ENCODE peak calls at places on chromosome 11, in six cellular contexts. E, O, C, U, G and F are unnamed samples.

GRCh38 chr11:15826008-15826650 is 530.2 kb downstream of the SOX6 start:
- DNase-seq in E (no peak), O (no peak), C (no peak), U (no peak), G (peak; percentile 72), F (no peak)

GRCh38 chr11:26323837-26324236 is 8.1 kb upstream of the ANO3 start:
- DNase-seq in E (no peak), O (no peak), C (no peak), U (no peak), G (peak; percentile 1), F (no peak)

GRCh38 chr11:66494935-66495334 is 14.7 kb downstream of the DPP3 start:
- DNase-seq in E (peak; percentile 43), O (no peak), C (no peak), U (no peak), G (no peak), F (no peak)

GRCh38 chr11:108938604-108939003 is 273.7 kb downstream of the DDX10 start:
- DNase-seq in E (no peak), O (no peak), C (no peak), U (no peak), G (peak; percentile 45), F (no peak)

GRCh38 chr11:33830903-33831648 is 56.8 kb upstream of the FBXO3 start:
- DNase-seq in E (no peak), O (no peak), C (peak; percentile 52), U (no peak), G (no peak), F (no peak)

GRCh38 chr11:130061017-130061416 is 8.7 kb upstream of the APLP2 start:
- DNase-seq in E (no peak), O (no peak), C (no peak), U (no peak), G (no peak), F (no peak)

GRCh38 chr11:117045196-117045595 is 53.0 kb downstream of the SIK3 start:
- DNase-seq in E (peak; percentile 53), O (no peak), C (peak; percentile 84), U (no peak), G (peak; percentile 36), F (no peak)

GRCh38 chr11:47915407-47916137 is 64.8 kb upstream of the PTPRJ start:
- DNase-seq in E (no peak), O (no peak), C (no peak), U (no peak), G (no peak), F (peak; percentile 57)

GRCh38 chr11:114134870-114135269 is 75.4 kb downstream of the ZBTB16 start:
- DNase-seq in E (no peak), O (no peak), C (no peak), U (no peak), G (peak; percentile 27), F (no peak)

GRCh38 chr11:81963018-81963417 is 770.6 kb downstream of the FAM181B start:
- DNase-seq in E (no peak), O (no peak), C (no peak), U (no peak), G (peak; percentile 3), F (no peak)

GRCh38 chr11:43903086-43903485 is 22.5 kb downstream of the ALKBH3 start:
- DNase-seq in E (no peak), O (no peak), C (no peak), U (no peak), G (no peak), F (no peak)
- H3K4me3 ChIP-seq in E (no peak overlapping the region), O (no peak overlapping the region), C (no peak overlapping the region), U (no peak overlapping the region), G (no peak overlapping the region), F (no peak overlapping the region)

DNA sequence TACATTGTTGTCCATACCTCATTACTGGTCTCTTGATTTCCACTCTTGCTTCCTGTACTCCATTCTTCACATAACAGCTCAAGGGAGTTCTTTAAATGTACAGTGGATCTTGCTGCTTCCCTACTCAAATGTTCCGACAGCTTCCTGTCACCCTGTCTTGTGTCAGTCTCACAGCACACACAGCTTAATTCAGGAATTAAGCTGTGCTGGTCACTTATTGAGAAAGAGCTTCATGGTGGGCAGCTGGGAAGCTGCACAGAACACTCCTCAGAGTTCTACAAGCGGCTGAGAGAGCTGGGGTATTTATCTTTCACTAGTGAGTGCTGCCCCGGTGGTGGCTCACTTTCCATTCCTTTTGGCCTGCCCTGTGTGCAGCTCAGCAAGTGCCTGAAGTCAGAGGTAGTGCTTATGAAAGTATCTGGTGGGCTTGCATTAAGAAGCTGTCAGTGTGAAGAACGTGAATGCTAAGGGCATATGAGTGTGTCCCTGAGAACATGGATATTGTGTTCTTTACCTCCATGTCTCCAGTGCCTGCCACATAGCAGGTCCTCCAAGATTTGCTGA is 48.7 kb downstream of the KCNQ1OT1 start:
- DNase-seq in E (no peak), O (no peak), C (no peak), U (no peak), G (no peak), F (no peak)
- H3K4me3 ChIP-seq in E (no peak overlapping the region), O (no peak overlapping the region), C (no peak overlapping the region), U (no peak overlapping the region), G (no peak overlapping the region), F (no peak overlapping the region)

GRCh38 chr11:122861631-122862030 is 20.9 kb upstream of the JHY start:
- DNase-seq in E (no peak), O (no peak), C (no peak), U (no peak), G (no peak), F (no peak)

GRCh38 chr11:122862091-122862490 is 20.5 kb upstream of the JHY start:
- DNase-seq in E (no peak), O (no peak), C (no peak), U (no peak), G (no peak), F (no peak)

GRCh38 chr11:122869622-122870021 is 12.9 kb upstream of the JHY start:
- DNase-seq in E (no peak), O (no peak), C (no peak), U (no peak), G (no peak), F (no peak)

GRCh38 chr11:122864386-122864785 is 18.2 kb upstream of the JHY start:
- DNase-seq in E (no peak), O (no peak), C (no peak), U (no peak), G (no peak), F (no peak)

DNA sequence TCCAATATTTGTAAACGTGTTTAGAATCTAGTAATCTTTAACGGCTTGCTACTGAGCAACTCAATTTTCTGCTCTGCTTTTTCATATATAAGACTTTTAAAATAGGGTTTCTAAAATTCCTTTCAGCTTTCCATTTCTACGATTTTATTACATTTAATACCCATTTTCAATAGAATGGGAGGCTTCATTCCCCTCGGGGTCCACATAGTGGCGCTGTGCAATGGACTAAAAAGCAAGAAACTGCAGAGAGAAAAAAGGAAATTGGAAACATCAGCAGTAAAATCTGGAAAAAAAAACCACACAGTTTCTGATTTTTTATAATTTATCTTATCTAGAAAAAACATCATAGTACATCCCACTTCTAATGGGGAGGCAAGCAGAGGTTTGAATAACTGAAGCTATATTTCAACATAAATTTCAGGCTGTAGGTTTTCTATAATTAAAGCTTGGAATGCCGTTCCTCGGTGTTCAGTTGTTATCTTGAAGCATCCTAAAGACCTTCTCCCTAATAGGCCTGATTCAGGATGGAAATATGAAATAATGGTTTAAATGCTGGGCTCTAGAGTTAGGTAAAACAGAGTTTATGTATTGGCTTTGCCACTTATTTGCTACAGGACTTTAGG is 18.7 kb upstream of the JHY start:
- DNase-seq in E (peak; percentile 35), O (no peak), C (no peak), U (no peak), G (peak; percentile 23), F (peak; percentile 47)
- H3K4me3 ChIP-seq in E (no peak overlapping the region), O (no peak overlapping the region), C (no peak overlapping the region), U (no peak overlapping the region), G (no peak overlapping the region), F (no peak overlapping the region)

DNA sequence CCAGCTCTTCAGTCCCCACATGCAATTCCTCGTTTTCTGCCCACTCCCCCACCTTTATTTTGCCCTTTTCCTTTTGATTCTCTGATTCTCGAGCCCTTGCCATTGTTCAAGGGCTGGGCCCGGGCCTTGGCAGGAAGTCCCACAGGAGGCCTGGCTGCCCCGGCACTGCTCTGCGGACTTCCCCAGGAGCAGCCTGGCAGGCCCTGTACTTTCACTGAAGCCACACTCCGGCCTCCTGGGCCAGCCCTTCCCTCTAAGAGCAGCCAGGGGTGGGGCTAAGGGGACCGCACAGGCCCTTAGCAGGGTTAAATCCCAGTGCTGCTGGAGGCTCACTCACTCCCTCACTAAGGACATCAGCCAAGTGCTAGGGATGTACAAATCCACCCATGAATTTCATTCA is 4.1 kb downstream of the LRRC32 start:
- DNase-seq in E (peak; percentile 59), O (no peak), C (no peak), U (no peak), G (peak; percentile 38), F (no peak)
- H3K4me3 ChIP-seq in E (no peak overlapping the region), O (no peak overlapping the region), C (no peak overlapping the region), U (no peak overlapping the region), G (peak overlapping the region; percentile 68), F (no peak overlapping the region)

GRCh38 chr11:134034496-134035381 is 34.1 kb upstream of the JAM3 start:
- DNase-seq in E (no peak), O (no peak), C (no peak), U (no peak), G (peak; percentile 22), F (no peak)
- H3K4me3 ChIP-seq in E (no peak overlapping the region), O (peak overlapping the region; percentile 55), C (no peak overlapping the region), U (no peak overlapping the region), G (no peak overlapping the region), F (no peak overlapping the region)

DNA sequence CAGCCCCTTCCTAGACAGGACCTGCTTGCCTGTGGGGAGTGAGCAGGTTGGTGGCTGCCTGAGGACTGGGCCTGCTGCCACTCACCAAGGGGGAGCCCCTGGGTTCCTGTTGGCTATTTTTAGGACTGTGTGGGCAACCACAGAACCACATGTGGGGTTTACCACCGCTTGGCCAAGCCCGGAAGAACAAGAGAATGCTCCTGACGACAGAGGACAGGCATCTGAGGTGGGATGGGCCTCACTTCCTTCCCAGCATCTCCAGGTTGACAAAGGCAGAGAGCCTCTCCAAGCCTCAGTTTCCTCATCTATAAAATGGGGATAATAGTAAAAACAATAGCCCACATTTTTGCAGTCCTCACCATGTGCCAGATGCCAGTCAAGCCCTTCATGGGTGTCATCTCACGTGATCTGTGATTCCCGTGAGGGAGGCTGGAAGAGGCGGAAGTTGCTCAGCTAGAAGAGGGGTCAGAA is 43.6 kb downstream of the LRRC32 start:
- DNase-seq in E (no peak), O (peak; percentile 50), C (no peak), U (no peak), G (peak; percentile 89), F (peak; percentile 69)
- H3K4me3 ChIP-seq in E (no peak overlapping the region), O (no peak overlapping the region), C (no peak overlapping the region), U (no peak overlapping the region), G (no peak overlapping the region), F (no peak overlapping the region)